ENCODE peak calls at places on chromosomes 2 and 18, in seven cellular contexts. C, U, E, G, D, O and R are unnamed samples.
A peak's percentile ranks its signal among the peaks of the same experiment; 100 is the strongest.

GRCh38 chr18:31268985-31269406 is 49.0 kb upstream of the DSG1 start:
- DNase-seq in C (no peak), U (no peak), E (no peak), G (no peak), D (no peak), O (no peak), R (no peak)

GRCh38 chr2:13550832-13551231 is 834.1 kb downstream of the TRIB2 start:
- DNase-seq in C (no peak), U (no peak), E (no peak), G (no peak), D (no peak), O (no peak), R (no peak)

GRCh38 chr18:13433685-13434084 is 215.1 kb downstream of the LDLRAD4 start:
- DNase-seq in C (no peak), U (no peak), E (no peak), G (no peak), D (no peak), O (no peak), R (no peak)

GRCh38 chr2:84297155-84297554 is 161.9 kb downstream of the SUCLG1 start:
- DNase-seq in C (no peak), U (peak; percentile 92), E (no peak), G (peak; percentile 65), D (no peak), O (no peak), R (peak; percentile 79)

GRCh38 chr2:207338610-207339009 is 172.9 kb upstream of the KLF7 start:
- DNase-seq in C (no peak), U (no peak), E (no peak), G (no peak), D (no peak), O (no peak), R (no peak)

GRCh38 chr2:60925994-60926750 is 44.8 kb downstream of the REL start:
- DNase-seq in C (no peak), U (no peak), E (no peak), G (no peak), D (no peak), O (no peak), R (no peak)

GRCh38 chr2:126776255-126776654 is 120.3 kb downstream of the GYPC start:
- DNase-seq in C (no peak), U (no peak), E (no peak), G (no peak), D (no peak), O (no peak), R (no peak)

GRCh38 chr18:80029690-80030089 is 4.5 kb upstream of the RBFA start:
- DNase-seq in C (no peak), U (no peak), E (no peak), G (no peak), D (no peak), O (no peak), R (no peak)

GRCh38 chr2:132646805-132647115 is 23.2 kb downstream of the LYPD1 start:
- DNase-seq in C (no peak), U (no peak), E (no peak), G (no peak), D (no peak), O (no peak), R (no peak)

GRCh38 chr2:100482741-100483140 is 12.5 kb downstream of the NMS start:
- DNase-seq in C (no peak), U (no peak), E (no peak), G (no peak), D (no peak), O (no peak), R (no peak)

GRCh38 chr2:233976690-233977294 is 59.6 kb downstream of the TRPM8 start:
- DNase-seq in C (no peak), U (peak; percentile 64), E (peak; percentile 28), G (peak; percentile 38), D (no peak), O (peak; percentile 65), R (no peak)